ENCODE peak calls at places on chromosomes 12 and 14, in seven cellular contexts. O is endothelial cell of umbilical vein, S is PC-9, M is fibroblast of lung, T is hepatocyte, B is HCT116, V is H9. F is an unnamed sample.

GRCh38 chr12:104668274-104668718 is 211.5 kb downstream of the CHST11 start:
- DNase-seq in V (no peak), M (peak; percentile 58), T (peak; percentile 74), B (no peak), O (no peak), S (no peak), F (no peak)

GRCh38 chr14:27672047-27672446 is 1074.2 kb upstream of the NOVA1 start:
- DNase-seq in S (no peak), M (no peak), B (no peak), V (no peak), O (peak; percentile 85), T (no peak), F (no peak)

GRCh38 chr12:67468549-67469245 is 179.8 kb upstream of the DYRK2 start:
- DNase-seq in S (no peak), B (no peak), V (no peak), T (no peak), O (no peak), M (no peak), F (no peak)

GRCh38 chr14:102518063-102518648 is 8.6 kb upstream of the ANKRD9 start:
- DNase-seq in T (no peak), M (no peak), V (no peak), B (no peak), O (no peak), S (no peak), F (no peak)

GRCh38 chr14:71290960-71291466 is 383.8 kb downstream of the PCNX1 start:
- DNase-seq in M (peak; percentile 93), B (peak; percentile 23), V (no peak), O (peak; percentile 85), T (peak; percentile 49), S (peak; percentile 63), F (peak; percentile 80)

GRCh38 chr12:62744551-62744950 is 190.4 kb downstream of the PPM1H start:
- DNase-seq in T (no peak), V (no peak), S (no peak), O (no peak), M (peak; percentile 66), B (no peak), F (no peak)

GRCh38 chr14:59829941-59830734 is 40.4 kb downstream of the RTN1 start:
- DNase-seq in T (no peak), V (no peak), S (peak; percentile 4), M (peak; percentile 61), B (peak; percentile 2), O (peak; percentile 3), F (no peak)

GRCh38 chr12:102950107-102950949 is 7.1 kb upstream of the ASCL1 start:
- DNase-seq in O (no peak), M (no peak), T (peak; percentile 80), B (no peak), V (peak; percentile 82), S (no peak), F (no peak)

GRCh38 chr14:104544362-104544761 is 35.2 kb upstream of the C14orf180 start:
- DNase-seq in O (no peak), V (peak; percentile 19), B (no peak), T (no peak), M (no peak), S (no peak), F (no peak)

GRCh38 chr12:20309504-20310148 is 58.7 kb upstream of the PDE3A start:
- DNase-seq in S (no peak), M (no peak), T (no peak), V (no peak), O (no peak), B (no peak), F (no peak)

GRCh38 chr12:93698307-93699092 is 21.3 kb downstream of the CRADD start:
- DNase-seq in S (no peak), M (peak; percentile 42), B (no peak), O (no peak), T (no peak), V (no peak), F (no peak)

GRCh38 chr12:76020281-76020680 is 11.3 kb downstream of the PHLDA1 start:
- DNase-seq in S (peak; percentile 85), V (no peak), M (peak; percentile 90), B (peak; percentile 81), O (no peak), T (no peak), F (no peak)

GRCh38 chr12:3289702-3290101 is 201.3 kb upstream of the PRMT8 start:
- DNase-seq in O (no peak), M (no peak), V (no peak), S (no peak), T (no peak), B (no peak), F (no peak)

GRCh38 chr12:105748806-105749600 is 389.8 kb downstream of the NUAK1 start:
- DNase-seq in T (peak; percentile 12), V (no peak), M (peak; percentile 97), S (no peak), B (no peak), O (peak; percentile 86), F (no peak)

GRCh38 chr12:90859591-90859990 is 95.4 kb downstream of the CCER1 start:
- DNase-seq in T (no peak), O (no peak), S (no peak), B (no peak), V (no peak), M (no peak), F (no peak)

GRCh38 chr14:95374262-95374997 is 54.7 kb upstream of the CLMN start:
- DNase-seq in M (no peak), B (no peak), T (no peak), V (no peak), O (no peak), S (no peak), F (no peak)

GRCh38 chr12:74370608-74371216 is 166.9 kb upstream of the ATXN7L3B start:
- DNase-seq in S (no peak), V (no peak), M (peak; percentile 70), T (no peak), B (no peak), O (no peak), F (no peak)

GRCh38 chr12:74365178-74365964 is 172.3 kb upstream of the ATXN7L3B start:
- DNase-seq in V (peak; percentile 61), T (peak; percentile 10), B (no peak), S (peak; percentile 15), M (peak; percentile 47), O (peak; percentile 57), F (peak; percentile 54)
- TF ChIP-seq CTCF in V (peak; percentile 69), T (peak; percentile 30), B (no peak), S (peak; percentile 68), M (peak; percentile 56), O (peak; percentile 52), F (peak; percentile 63)

GRCh38 chr12:51971679-51972423 is 20.4 kb downstream of the ACVR1B start:
- DNase-seq in T (no peak), M (no peak), V (no peak), S (no peak), B (no peak), O (peak; percentile 47), F (peak; percentile 57)
- H3K79me2 ChIP-seq in T (peaks cover 84% of the 10 kb centered on the region), M (peaks cover 6% of the 10 kb centered on the region), V (no peaks in the 10 kb centered on the region), S (no peaks in the 10 kb centered on the region), B (peaks cover 64% of the 10 kb centered on the region), O (peaks cover 63% of the 10 kb centered on the region), F (no peaks in the 10 kb centered on the region)

DNA sequence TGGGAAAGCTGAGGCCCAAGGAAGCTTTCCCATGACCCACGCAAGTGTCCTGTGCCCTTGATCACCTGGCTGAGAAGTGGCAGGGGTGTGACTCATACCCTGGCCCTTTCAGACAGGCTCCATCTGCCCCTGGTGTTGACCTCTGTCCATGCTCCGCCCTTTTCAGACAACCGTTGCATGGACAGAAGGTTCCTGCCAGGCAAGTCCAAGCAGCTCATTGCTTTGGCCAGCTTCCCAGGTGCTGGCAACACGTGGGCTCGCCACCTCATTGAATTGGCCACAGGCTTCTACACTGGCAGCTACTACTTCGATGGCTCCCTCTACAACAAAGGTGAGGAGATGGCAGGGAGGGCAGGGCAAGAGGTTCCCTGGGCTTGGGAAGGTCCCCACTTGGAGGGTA is 103.5 kb downstream of the WSCD2 start:
- DNase-seq in M (no peak), V (no peak), T (no peak), O (no peak), B (peak; percentile 6), S (no peak), F (no peak)
- H3K9me3 ChIP-seq in M (no peaks in the 10 kb centered on the region), V (no peaks in the 10 kb centered on the region), T (no peaks in the 10 kb centered on the region), O (no peaks in the 10 kb centered on the region), B (no peaks in the 10 kb centered on the region), S (no peaks in the 10 kb centered on the region), F (no peaks in the 10 kb centered on the region)

GRCh38 chr14:35986219-35986573 is 160.1 kb downstream of the BRMS1L start:
- DNase-seq in S (no peak), O (no peak), T (no peak), B (no peak), V (no peak), M (no peak), F (no peak)
- TF ChIP-seq CTCF in S (no peak), O (no peak), T (no peak), B (no peak), V (no peak), M (no peak), F (no peak)

DNA sequence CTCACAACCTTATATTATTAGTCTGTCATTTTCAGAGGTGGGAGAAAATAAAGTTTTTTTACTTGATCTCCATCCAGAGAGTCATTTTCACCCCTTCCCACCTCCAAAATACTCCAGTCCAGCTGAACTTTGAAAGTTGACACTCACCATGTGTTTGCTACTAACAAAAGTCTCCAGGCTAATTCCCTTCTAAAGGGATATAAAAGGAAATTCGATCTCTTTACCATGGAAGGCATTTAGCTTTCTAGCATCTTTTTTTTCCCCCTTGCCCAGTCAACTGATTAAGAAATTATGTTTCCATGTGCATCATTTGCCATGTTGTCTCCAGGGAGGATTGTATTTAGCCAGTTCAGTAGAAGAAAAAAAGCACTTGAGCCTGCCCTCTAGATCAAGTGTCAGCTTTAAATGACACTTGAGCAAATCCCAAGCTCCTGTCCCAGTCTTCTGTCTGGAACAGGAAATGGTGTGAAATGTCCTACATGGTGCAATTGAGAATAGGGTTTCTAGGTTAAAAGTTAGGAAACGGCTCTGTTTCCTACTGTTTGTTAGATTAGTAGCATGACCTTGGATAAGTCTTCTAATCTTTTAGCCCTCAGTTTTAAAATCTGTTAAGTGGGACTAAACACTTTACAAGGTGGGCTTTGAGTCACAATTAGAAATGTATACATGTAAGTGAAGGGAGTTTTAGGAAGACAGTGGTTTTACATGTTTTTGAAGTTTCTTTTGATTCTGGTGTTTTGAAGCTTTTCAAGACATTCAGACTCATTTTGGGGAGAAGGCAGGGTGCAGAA is 67.2 kb downstream of the GNS start:
- DNase-seq in V (no peak), M (no peak), T (no peak), S (no peak), O (no peak), B (no peak), F (no peak)
- H3K79me2 ChIP-seq in V (no peaks in the 10 kb centered on the region), M (peaks cover 1% of the 10 kb centered on the region), T (peaks cover 2% of the 10 kb centered on the region), S (no peaks in the 10 kb centered on the region), O (peaks cover 31% of the 10 kb centered on the region), B (peaks cover 13% of the 10 kb centered on the region), F (peaks cover 4% of the 10 kb centered on the region)

F was measured in MM.1S.